ENCODE peak calls at places on chromosomes 11 and 22, in seven cellular contexts. C is activated T-cell treated with anti-CD3 and anti-CD28 coated beads, Interleukin-2, amount 50 U/mL, for 72 hours; W is globus pallidus; M is stimulated activated CD8-positive, alpha-beta memory T cell treated with anti-CD3 and anti-CD28 coated beads, Interleukin-4, amount 100 ng/mL, for 24 hours; G is right cardiac atrium; I is stimulated activated CD4-positive, alpha-beta T cell treated with anti-CD3 and anti-CD28 coated beads, Interleukin-12 subunit alpha, Interleukin-12 subunit beta, amount 100 ng/mL, for 4 hours; P is CD8-positive, alpha-beta memory T cell. Q is an unnamed sample.

GRCh38 chr11:87002918-87003317 is 34.8 kb upstream of the TMEM135 start:
- DNase-seq in C (no peak), W (no peak), M (no peak), G (no peak), I (no peak), P (no peak), Q (no peak)

GRCh38 chr11:132134322-132134721 is 763.9 kb downstream of the NTM start:
- DNase-seq in C (no peak), W (no peak), M (no peak), G (no peak), I (no peak), P (no peak), Q (no peak)

GRCh38 chr11:94828088-94828487 is 59.9 kb downstream of the AMOTL1 start:
- DNase-seq in C (no peak), W (no peak), M (no peak), G (no peak), I (no peak), P (no peak), Q (no peak)

GRCh38 chr22:30252411-30253204 is 6.0 kb upstream of the LIF start:
- DNase-seq in C (no peak), W (no peak), M (no peak), G (no peak), I (no peak), P (no peak), Q (no peak)

GRCh38 chr11:26901162-26901561 is 92.8 kb upstream of the FIBIN start:
- DNase-seq in C (no peak), W (no peak), M (no peak), G (no peak), I (no peak), P (no peak), Q (no peak)

GRCh38 chr11:78038697-78039313 is 15.7 kb upstream of the KCTD14 start:
- DNase-seq in C (no peak), W (no peak), M (no peak), G (no peak), I (no peak), P (no peak), Q (no peak)

GRCh38 chr11:8671242-8671641 is 11.2 kb downstream of the TRIM66 start:
- DNase-seq in C (no peak), W (peak; percentile 76), M (no peak), G (peak; percentile 70), I (no peak), P (no peak), Q (no peak)

GRCh38 chr22:45499746-45500145 is 2.9 kb upstream of the FBLN1 start:
- DNase-seq in C (no peak), W (no peak), M (no peak), G (peak; percentile 82), I (no peak), P (no peak), Q (no peak)

GRCh38 chr22:50341977-50342650 is 1.0 kb upstream of the PPP6R2 start:
- DNase-seq in C (peak; percentile 92), W (peak; percentile 85), M (peak; percentile 81), G (peak; percentile 90), I (peak; percentile 87), P (peak; percentile 81), Q (no peak)

GRCh38 chr11:2651826-2652237 is 48.0 kb downstream of the KCNQ1OT1 start:
- DNase-seq in C (no peak), W (no peak), M (no peak), G (no peak), I (no peak), P (no peak), Q (no peak)

GRCh38 chr22:32920032-32920628 is 118.6 kb downstream of the TIMP3 start:
- DNase-seq in C (no peak), W (no peak), M (no peak), G (peak; percentile 75), I (no peak), P (no peak), Q (no peak)

GRCh38 chr11:79081441-79082124 is 359.2 kb downstream of the TENM4 start:
- DNase-seq in C (no peak), W (peak; percentile 83), M (no peak), G (no peak), I (no peak), P (no peak), Q (no peak)

GRCh38 chr11:43574949-43575915 is 105.3 kb upstream of the HSD17B12 start:
- DNase-seq in C (peak; percentile 42), W (no peak), M (no peak), G (peak; percentile 32), I (no peak), P (no peak), Q (peak; percentile 55)

GRCh38 chr11:76391039-76391438 is 9.9 kb downstream of the GVQW3 start:
- DNase-seq in C (no peak), W (no peak), M (no peak), G (no peak), I (no peak), P (no peak), Q (no peak)

GRCh38 chr11:38252620-38253019 is 1654.6 kb upstream of the RAG2 start:
- DNase-seq in C (no peak), W (no peak), M (no peak), G (no peak), I (no peak), P (no peak), Q (no peak)

GRCh38 chr11:29985248-29985647 is 31.6 kb downstream of the KCNA4 start:
- DNase-seq in C (no peak), W (no peak), M (no peak), G (no peak), I (no peak), P (no peak), Q (no peak)

GRCh38 chr22:20010307-20011122 is 6.1 kb downstream of the ARVCF start:
- DNase-seq in C (no peak), W (no peak), M (no peak), G (peak; percentile 9), I (no peak), P (no peak), Q (no peak)

GRCh38 chr11:27331984-27332383 is 31.0 kb downstream of the CCDC34 start:
- DNase-seq in C (no peak), W (no peak), M (no peak), G (no peak), I (no peak), P (no peak), Q (no peak)

GRCh38 chr11:64124147-64124546 is 41.8 kb downstream of the MACROD1 start:
- DNase-seq in C (no peak), W (no peak), M (no peak), G (no peak), I (no peak), P (no peak), Q (no peak)

GRCh38 chr11:134973801-134974200 is 561.8 kb upstream of the B3GAT1 start:
- DNase-seq in C (no peak), W (no peak), M (no peak), G (no peak), I (no peak), P (no peak), Q (no peak)

GRCh38 chr22:50699754-50700386 is 27.2 kb downstream of the SHANK3 start:
- DNase-seq in C (no peak), W (no peak), M (no peak), G (peak; percentile 20), I (no peak), P (no peak), Q (no peak)

GRCh38 chr22:17698948-17699347 is 60.4 kb downstream of the BCL2L13 start:
- DNase-seq in C (no peak), W (no peak), M (no peak), G (no peak), I (no peak), P (no peak), Q (no peak)

GRCh38 chr11:32831241-32831640 is 1.5 kb downstream of the PRRG4 start:
- DNase-seq in C (no peak), W (no peak), M (no peak), G (no peak), I (no peak), P (no peak), Q (no peak)

GRCh38 chr11:61854206-61854875 is 26.2 kb downstream of the FADS2 start:
- DNase-seq in C (no peak), W (no peak), M (no peak), G (no peak), I (no peak), P (no peak), Q (no peak)

GRCh38 chr11:57155400-57155799 is 26.4 kb upstream of the LRRC55 start:
- DNase-seq in C (no peak), W (no peak), M (no peak), G (no peak), I (no peak), P (no peak), Q (no peak)

GRCh38 chr11:65013130-65013691 is 749 bp upstream of the ARL2 start:
- DNase-seq in C (no peak), W (no peak), M (peak; percentile 86), G (no peak), I (peak; percentile 87), P (no peak), Q (peak; percentile 93)

GRCh38 chr11:96748639-96749370 is 359.0 kb downstream of the JRKL start:
- DNase-seq in C (no peak), W (no peak), M (no peak), G (no peak), I (no peak), P (no peak), Q (no peak)

GRCh38 chr11:20093775-20094174 is 66.5 kb downstream of the DBX1 start:
- DNase-seq in C (no peak), W (no peak), M (no peak), G (no peak), I (no peak), P (no peak), Q (no peak)

GRCh38 chr22:27913162-27913741 is 5.8 kb downstream of the PITPNB start:
- DNase-seq in C (no peak), W (no peak), M (no peak), G (no peak), I (no peak), P (no peak), Q (no peak)

GRCh38 chr11:107956543-107956942 is 28.3 kb downstream of the RAB39A start:
- DNase-seq in C (no peak), W (no peak), M (no peak), G (no peak), I (no peak), P (no peak), Q (no peak)

GRCh38 chr11:2951235-2952110 is 22.3 kb upstream of the PHLDA2 start:
- DNase-seq in C (no peak), W (no peak), M (no peak), G (no peak), I (no peak), P (no peak), Q (no peak)

GRCh38 chr22:32777997-32778396 is 23.5 kb upstream of the TIMP3 start:
- DNase-seq in C (no peak), W (no peak), M (no peak), G (no peak), I (no peak), P (no peak), Q (no peak)

GRCh38 chr11:118818130-118818529 is 27.2 kb upstream of the DDX6 start:
- DNase-seq in C (no peak), W (no peak), M (no peak), G (no peak), I (no peak), P (no peak), Q (no peak)

GRCh38 chr11:115385211-115385610 is 119.0 kb downstream of the CADM1 start:
- DNase-seq in C (no peak), W (no peak), M (no peak), G (no peak), I (no peak), P (no peak), Q (no peak)

GRCh38 chr11:72443016-72443415 is 8.7 kb upstream of the CLPB start:
- DNase-seq in C (no peak), W (no peak), M (no peak), G (no peak), I (no peak), P (no peak), Q (no peak)

GRCh38 chr11:100833276-100833675 is 146.2 kb downstream of the ARHGAP42 start:
- DNase-seq in C (no peak), W (no peak), M (no peak), G (no peak), I (no peak), P (no peak), Q (no peak)

GRCh38 chr11:44256673-44257291 is 53.2 kb downstream of the ALX4 start:
- DNase-seq in C (no peak), W (no peak), M (no peak), G (peak; percentile 41), I (no peak), P (no peak), Q (no peak)

Q was measured in 8988T.